ENCODE peak calls at places on chromosomes 5 and 9, in four cellular contexts. One of them, this sample, is unnamed.

GRCh38 chr5:126846344-126846743 is 69.4 kb downstream of the LMNB1 start:
- DNase-seq in Panc1: no peak
- DNase-seq in foreskin fibroblast: peak; percentile 30
- DNase-seq in left ventricle myocardium inferior: no peak
- DNase-seq in this sample: no peak

GRCh38 chr9:21334603-21334968 is 618 bp downstream of the KLHL9 start:
- DNase-seq in Panc1: no peak
- DNase-seq in foreskin fibroblast: no peak
- DNase-seq in left ventricle myocardium inferior: no peak
- DNase-seq in this sample: no peak

GRCh38 chr9:98168952-98169488 is 23.4 kb downstream of the CORO2A start:
- DNase-seq in Panc1: no peak
- DNase-seq in foreskin fibroblast: peak; percentile 23
- DNase-seq in left ventricle myocardium inferior: peak; percentile 57
- DNase-seq in this sample: no peak

GRCh38 chr5:97049175-97049574 is 93.2 kb downstream of the LIX1 start:
- DNase-seq in Panc1: no peak
- DNase-seq in foreskin fibroblast: no peak
- DNase-seq in left ventricle myocardium inferior: no peak
- DNase-seq in this sample: no peak

GRCh38 chr9:137128158-137129088 is 10.5 kb upstream of the GRIN1 start:
- DNase-seq in Panc1: no peak
- DNase-seq in foreskin fibroblast: no peak
- DNase-seq in left ventricle myocardium inferior: no peak
- DNase-seq in this sample: no peak

GRCh38 chr5:67831081-67831480 is 384.5 kb upstream of the PIK3R1 start:
- DNase-seq in Panc1: no peak
- DNase-seq in foreskin fibroblast: no peak
- DNase-seq in left ventricle myocardium inferior: no peak
- DNase-seq in this sample: no peak

GRCh38 chr9:36064448-36065037 is 27.8 kb downstream of the RECK start:
- DNase-seq in Panc1: no peak
- DNase-seq in foreskin fibroblast: peak; percentile 48
- DNase-seq in left ventricle myocardium inferior: no peak
- DNase-seq in this sample: no peak

GRCh38 chr5:163963881-163964280 is 458.5 kb downstream of the MAT2B start:
- DNase-seq in Panc1: no peak
- DNase-seq in foreskin fibroblast: no peak
- DNase-seq in left ventricle myocardium inferior: no peak
- DNase-seq in this sample: no peak

GRCh38 chr9:112754578-112754977 is 4.0 kb downstream of the SNX30 start:
- DNase-seq in Panc1: no peak
- DNase-seq in foreskin fibroblast: peak; percentile 56
- DNase-seq in left ventricle myocardium inferior: no peak
- DNase-seq in this sample: no peak

GRCh38 chr5:133746834-133747233 is 134.5 kb upstream of the FSTL4 start:
- DNase-seq in Panc1: no peak
- DNase-seq in foreskin fibroblast: no peak
- DNase-seq in left ventricle myocardium inferior: no peak
- DNase-seq in this sample: no peak

GRCh38 chr5:72282878-72283277 is 37.2 kb downstream of the MRPS27 start:
- DNase-seq in Panc1: no peak
- DNase-seq in foreskin fibroblast: peak; percentile 26
- DNase-seq in left ventricle myocardium inferior: no peak
- DNase-seq in this sample: no peak

GRCh38 chr5:110865400-110866094 is 126.7 kb downstream of the SLC25A46 start:
- DNase-seq in Panc1: peak; percentile 13
- DNase-seq in foreskin fibroblast: no peak
- DNase-seq in left ventricle myocardium inferior: no peak
- DNase-seq in this sample: no peak

GRCh38 chr5:36657563-36657995 is 51.2 kb downstream of the SLC1A3 start:
- DNase-seq in Panc1: no peak
- DNase-seq in foreskin fibroblast: peak; percentile 98
- DNase-seq in left ventricle myocardium inferior: peak; percentile 34
- DNase-seq in this sample: peak; percentile 68

GRCh38 chr5:152884006-152884405 is 478.9 kb upstream of the NMUR2 start:
- DNase-seq in Panc1: no peak
- DNase-seq in foreskin fibroblast: no peak
- DNase-seq in left ventricle myocardium inferior: no peak
- DNase-seq in this sample: no peak

GRCh38 chr9:93578844-93579243 is 2.5 kb downstream of the PHF2 start:
- DNase-seq in Panc1: no peak
- DNase-seq in foreskin fibroblast: no peak
- DNase-seq in left ventricle myocardium inferior: no peak
- DNase-seq in this sample: no peak

GRCh38 chr9:124105266-124105665 is 93.7 kb downstream of the LHX2 start:
- DNase-seq in Panc1: no peak
- DNase-seq in foreskin fibroblast: no peak
- DNase-seq in left ventricle myocardium inferior: peak; percentile 24
- DNase-seq in this sample: no peak

GRCh38 chr5:149632311-149633251 is 51.3 kb downstream of the ARHGEF37 start:
- DNase-seq in Panc1: no peak
- DNase-seq in foreskin fibroblast: no peak
- DNase-seq in left ventricle myocardium inferior: no peak
- DNase-seq in this sample: peak; percentile 69

GRCh38 chr9:130996672-130997394 is 12.1 kb upstream of the LAMC3 start:
- DNase-seq in Panc1: no peak
- DNase-seq in foreskin fibroblast: no peak
- DNase-seq in left ventricle myocardium inferior: no peak
- DNase-seq in this sample: no peak

GRCh38 chr9:72585737-72586136 is 64.3 kb downstream of the TMC1 start:
- DNase-seq in Panc1: no peak
- DNase-seq in foreskin fibroblast: peak; percentile 63
- DNase-seq in left ventricle myocardium inferior: no peak
- DNase-seq in this sample: no peak

GRCh38 chr5:65434122-65434521 is 47.6 kb downstream of the ADAMTS6 start:
- DNase-seq in Panc1: no peak
- DNase-seq in foreskin fibroblast: no peak
- DNase-seq in left ventricle myocardium inferior: no peak
- DNase-seq in this sample: no peak

GRCh38 chr9:94813379-94813778 is 86.9 kb downstream of the AOPEP start:
- DNase-seq in Panc1: no peak
- DNase-seq in foreskin fibroblast: no peak
- DNase-seq in left ventricle myocardium inferior: no peak
- DNase-seq in this sample: no peak

GRCh38 chr9:23322392-23322791 is 503.6 kb downstream of the ELAVL2 start:
- DNase-seq in Panc1: no peak
- DNase-seq in foreskin fibroblast: no peak
- DNase-seq in left ventricle myocardium inferior: no peak
- DNase-seq in this sample: no peak
- TF ChIP-seq CTCF in Panc1: peak; percentile 23
- TF ChIP-seq CTCF in foreskin fibroblast: no peak
- TF ChIP-seq CTCF in left ventricle myocardium inferior: no peak
- TF ChIP-seq CTCF in this sample: peak; percentile 62

DNA sequence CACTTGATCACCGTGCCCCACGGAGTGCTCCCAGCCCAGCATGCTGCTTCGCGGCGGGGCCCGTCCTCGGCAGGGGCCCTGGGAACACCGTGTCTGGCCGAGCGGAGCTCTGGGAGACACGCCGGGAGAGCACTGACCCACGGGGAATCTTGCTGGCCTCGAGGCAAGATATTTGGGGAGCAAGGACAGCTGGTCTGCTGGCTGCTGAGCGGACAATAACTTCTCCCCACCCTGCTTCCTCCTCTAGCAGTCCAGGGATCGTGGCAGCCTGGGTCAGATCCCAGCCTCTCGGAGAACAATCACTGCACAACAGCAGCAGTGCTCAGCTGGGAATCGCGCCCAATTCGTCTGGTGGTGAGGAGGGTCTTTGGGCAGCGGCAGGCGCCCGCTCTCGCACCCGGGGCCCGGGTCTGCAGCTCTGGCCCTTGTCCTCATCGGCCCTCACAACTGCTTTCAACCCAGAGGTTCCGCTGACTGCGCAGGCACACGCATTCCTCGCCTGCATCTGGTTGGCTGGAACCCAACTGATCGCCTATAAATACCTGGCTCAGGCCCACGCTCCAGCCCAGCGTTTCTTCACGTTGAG is 43.4 kb downstream of the DBH start:
- DNase-seq in Panc1: no peak
- DNase-seq in foreskin fibroblast: no peak
- DNase-seq in left ventricle myocardium inferior: peak; percentile 56
- DNase-seq in this sample: no peak
- H3K4me3 ChIP-seq in Panc1: no peak overlapping the region
- H3K4me3 ChIP-seq in foreskin fibroblast: no peak overlapping the region
- H3K4me3 ChIP-seq in left ventricle myocardium inferior: peak overlapping the region; percentile 37
- H3K4me3 ChIP-seq in this sample: no peak overlapping the region

GRCh38 chr5:78533356-78533755 is 115.2 kb downstream of the LHFPL2 start:
- DNase-seq in Panc1: no peak
- DNase-seq in foreskin fibroblast: no peak
- DNase-seq in left ventricle myocardium inferior: no peak
- DNase-seq in this sample: no peak
- TF ChIP-seq CTCF in Panc1: peak; percentile 63
- TF ChIP-seq CTCF in foreskin fibroblast: peak; percentile 16
- TF ChIP-seq CTCF in left ventricle myocardium inferior: peak; percentile 44
- TF ChIP-seq CTCF in this sample: peak; percentile 56

GRCh38 chr9:121286973-121287721 is 19.2 kb downstream of the GSN start:
- DNase-seq in Panc1: peak; percentile 81
- DNase-seq in foreskin fibroblast: peak; percentile 95
- DNase-seq in left ventricle myocardium inferior: peak; percentile 87
- DNase-seq in this sample: no peak
- H3K4me3 ChIP-seq in Panc1: peak overlapping the region; percentile 31
- H3K4me3 ChIP-seq in foreskin fibroblast: peak overlapping the region; percentile 2
- H3K4me3 ChIP-seq in left ventricle myocardium inferior: peak overlapping the region; percentile 62
- H3K4me3 ChIP-seq in this sample: peak overlapping the region; percentile 14